ENCODE peak calls at places on chromosome 17, in nine cellular contexts. P is amygdala; Q is CD8-positive, alpha-beta T cell; T is activated T-helper 1 cell treated with anti-CD3 and anti-CD28 coated beads, Interleukin-12 subunit alpha, Interleukin-12 subunit beta, Interleukin-2, Interleukin-4 antibody, amounts not matched to agents 30 ng/mL and 10 ng/mL and 1 ng/mL, durations not matched to agents 14 hours and 24 hours and 36 hours; C is thyroid gland; S is NCI-H2029; I is CD4-positive, alpha-beta T cell; U is mucosa of gallbladder; O is HCEC 1CT. K is an unnamed sample.
A peak's percentile ranks its signal among the peaks of the same experiment; 100 is the strongest.

GRCh38 chr17:58614854-58615409 is 76.9 kb downstream of the TEX14 start:
- DNase-seq in U (no peak), P (no peak), Q (no peak), I (no peak), S (no peak), T (no peak), O (no peak), C (no peak), K (no peak)

GRCh38 chr17:49090885-49091594 is 41.5 kb upstream of the B4GALNT2 start:
- DNase-seq in Q (no peak), T (no peak), I (no peak), P (no peak), S (no peak), U (no peak), O (no peak), C (no peak), K (no peak)

GRCh38 chr17:78990349-78991016 is 10.8 kb upstream of the LGALS3BP start:
- DNase-seq in O (no peak), S (no peak), U (no peak), I (no peak), T (no peak), C (no peak), Q (no peak), P (no peak), K (no peak)

GRCh38 chr17:60361889-60362288 is 30.0 kb downstream of the USP32 start:
- DNase-seq in I (no peak), U (no peak), S (no peak), C (no peak), T (no peak), O (no peak), P (no peak), Q (no peak), K (no peak)

GRCh38 chr17:879546-879945 is 97.4 kb downstream of the MRM3 start:
- DNase-seq in C (peak; percentile 97), S (peak; percentile 50), T (peak; percentile 34), Q (peak; percentile 56), U (peak; percentile 85), I (peak; percentile 67), P (no peak), O (no peak), K (peak; percentile 80)

GRCh38 chr17:35725917-35726608 is 5.4 kb upstream of the RASL10B start:
- DNase-seq in C (no peak), O (no peak), T (no peak), I (no peak), S (no peak), P (no peak), U (no peak), Q (no peak), K (no peak)

GRCh38 chr17:5234645-5235576 is at the start of gene SCIMP:
- DNase-seq in U (peak; percentile 29), S (no peak), C (no peak), Q (no peak), P (peak; percentile 16), O (no peak), I (no peak), T (no peak), K (no peak)

GRCh38 chr17:44552361-44552760 is 4.9 kb upstream of the FZD2 start:
- DNase-seq in C (no peak), S (no peak), O (no peak), U (peak; percentile 30), Q (no peak), I (no peak), P (no peak), T (no peak), K (no peak)

GRCh38 chr17:15963670-15964110 is 18.8 kb downstream of the ADORA2B start:
- DNase-seq in U (no peak), P (no peak), I (no peak), S (no peak), C (no peak), O (no peak), T (no peak), Q (no peak), K (no peak)

GRCh38 chr17:19660219-19660870 is 11.8 kb downstream of the ALDH3A2 start:
- DNase-seq in I (no peak), T (no peak), U (no peak), Q (no peak), S (peak; percentile 26), C (no peak), O (no peak), P (no peak), K (no peak)

GRCh38 chr17:19247423-19247822 is 10.3 kb downstream of the EPN2 start:
- DNase-seq in S (no peak), T (no peak), U (no peak), Q (no peak), I (no peak), O (no peak), C (no peak), P (no peak), K (no peak)

GRCh38 chr17:64259922-64260321 is 3.1 kb downstream of the TEX2 start:
- DNase-seq in P (no peak), T (no peak), S (no peak), I (no peak), C (peak; percentile 42), O (peak; percentile 67), U (no peak), Q (no peak), K (no peak)